ENCODE peak calls at places on chromosomes 5 and 9, in six cellular contexts. N is GM12878, Z is GM12891, M is H1, J is K562, H is HepG2. U is an unnamed sample.

GRCh38 chr9:135033487-135033886 is 54.0 kb upstream of the OLFM1 start:
- DNase-seq in H (no peak), M (no peak), J (no peak), Z (no peak), N (no peak), U (no peak)

GRCh38 chr5:81718300-81718699 is 32.6 kb downstream of the SSBP2 start:
- DNase-seq in N (no peak), J (peak; percentile 12), H (no peak), M (no peak), Z (no peak), U (no peak)

GRCh38 chr5:138466058-138466899 is 1.0 kb downstream of the EGR1 start:
- DNase-seq in Z (no peak), N (no peak), J (peak; percentile 50), H (peak; percentile 84), M (no peak), U (no peak)

GRCh38 chr5:177447611-177448243 is 1.1 kb downstream of the PRR7 start:
- DNase-seq in M (peak; percentile 76), Z (no peak), H (peak; percentile 91), J (peak; percentile 50), N (no peak), U (no peak)

GRCh38 chr5:160230686-160231527 is 1.6 kb downstream of the FABP6 start:
- DNase-seq in J (no peak), M (no peak), Z (no peak), H (no peak), N (peak; percentile 74), U (no peak)

GRCh38 chr5:100840364-100840763 is 62.7 kb downstream of the ST8SIA4 start:
- DNase-seq in N (peak; percentile 81), M (no peak), J (no peak), H (no peak), Z (no peak), U (no peak)

GRCh38 chr9:806285-807156 is 35.0 kb upstream of the DMRT1 start:
- DNase-seq in N (peak; percentile 4), H (peak; percentile 35), J (no peak), Z (no peak), M (no peak), U (no peak)

GRCh38 chr9:8206720-8207119 is 407.1 kb upstream of the DMAC1 start:
- DNase-seq in J (no peak), M (no peak), H (no peak), N (no peak), Z (no peak), U (no peak)

GRCh38 chr5:157431544-157432200 is 28.3 kb upstream of the NIPAL4 start:
- DNase-seq in N (peak; percentile 35), M (no peak), H (peak; percentile 34), J (no peak), Z (no peak), U (peak; percentile 30)

GRCh38 chr5:3214838-3215374 is 380.7 kb upstream of the IRX1 start:
- DNase-seq in Z (no peak), H (no peak), N (no peak), M (no peak), J (no peak), U (no peak)

GRCh38 chr5:45110399-45110798 is 301.7 kb downstream of the MRPS30 start:
- DNase-seq in Z (no peak), N (no peak), J (no peak), M (no peak), H (no peak), U (no peak)

GRCh38 chr9:22141906-22142305 is 132.8 kb upstream of the CDKN2B start:
- DNase-seq in N (no peak), Z (no peak), H (peak; percentile 8), J (no peak), M (no peak), U (no peak)

DNA sequence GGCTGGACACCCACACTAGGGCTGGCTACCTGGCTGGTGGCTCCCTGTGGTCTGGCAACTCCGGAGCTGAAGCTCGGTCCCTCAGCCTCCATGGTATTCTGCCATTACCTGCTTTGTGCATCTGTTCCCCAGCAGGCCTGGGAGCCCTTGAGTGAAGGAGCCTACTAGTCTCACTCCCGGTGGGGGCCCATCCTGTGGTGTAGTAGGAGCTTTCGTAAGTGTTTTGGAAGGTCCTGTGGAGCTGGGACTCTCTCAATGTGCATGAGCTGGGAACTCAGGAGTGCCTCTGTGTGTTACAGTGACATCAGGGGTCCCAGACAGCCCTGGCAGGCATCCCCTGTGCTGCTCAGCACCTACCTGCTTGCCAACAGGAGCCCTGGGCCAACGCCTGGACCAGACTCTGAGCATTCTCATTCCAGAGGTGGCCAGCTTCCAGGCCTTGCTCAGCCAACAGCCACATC is 267.1 kb downstream of the GADD45G start:
- DNase-seq in J (no peak), N (no peak), H (no peak), Z (no peak), M (no peak), U (no peak)
- TF ChIP-seq POLR2A in J (no peak), N (no peak), H (no peak), Z (no peak), M (no peak), U (no peak)

GRCh38 chr5:150492621-150493020 is 15.3 kb upstream of the NDST1 start:
- DNase-seq in N (no peak), Z (no peak), J (no peak), M (no peak), H (no peak), U (no peak)

GRCh38 chr5:150490296-150490669 is 17.6 kb upstream of the NDST1 start:
- DNase-seq in N (no peak), H (no peak), J (no peak), M (no peak), Z (no peak), U (no peak)

GRCh38 chr5:150491876-150492275 is 16.1 kb upstream of the NDST1 start:
- DNase-seq in M (no peak), H (no peak), J (no peak), Z (no peak), N (no peak), U (no peak)

GRCh38 chr5:150489358-150490295 is 18.3 kb upstream of the NDST1 start:
- DNase-seq in N (peak; percentile 56), M (no peak), J (no peak), Z (peak; percentile 74), H (no peak), U (peak; percentile 67)

DNA sequence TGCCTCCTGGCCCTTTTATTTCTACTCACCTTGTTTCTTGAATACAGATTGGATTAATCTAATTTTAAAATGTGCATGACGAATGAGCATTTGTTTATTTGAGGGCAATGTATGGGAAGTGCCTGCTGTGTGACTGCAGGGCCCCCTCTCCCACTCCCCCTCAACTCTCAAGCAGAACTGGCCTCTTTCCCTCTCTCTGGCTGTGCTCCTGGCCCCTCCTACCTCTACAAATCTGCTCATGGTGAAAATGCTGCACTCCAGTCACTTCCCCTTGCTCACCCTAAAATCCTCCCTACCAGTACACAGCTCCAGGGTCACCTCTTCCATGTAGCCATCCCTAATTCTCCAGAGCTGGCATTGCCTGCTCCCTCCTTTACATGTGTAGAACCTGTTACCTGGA is 17.2 kb upstream of the NDST1 start:
- DNase-seq in J (no peak), M (no peak), Z (no peak), N (no peak), H (no peak), U (no peak)
- TF ChIP-seq POLR2AphosphoS5 in J (no peak), M (no peak), Z (no peak), N (no peak), H (no peak), U (no peak)

DNA sequence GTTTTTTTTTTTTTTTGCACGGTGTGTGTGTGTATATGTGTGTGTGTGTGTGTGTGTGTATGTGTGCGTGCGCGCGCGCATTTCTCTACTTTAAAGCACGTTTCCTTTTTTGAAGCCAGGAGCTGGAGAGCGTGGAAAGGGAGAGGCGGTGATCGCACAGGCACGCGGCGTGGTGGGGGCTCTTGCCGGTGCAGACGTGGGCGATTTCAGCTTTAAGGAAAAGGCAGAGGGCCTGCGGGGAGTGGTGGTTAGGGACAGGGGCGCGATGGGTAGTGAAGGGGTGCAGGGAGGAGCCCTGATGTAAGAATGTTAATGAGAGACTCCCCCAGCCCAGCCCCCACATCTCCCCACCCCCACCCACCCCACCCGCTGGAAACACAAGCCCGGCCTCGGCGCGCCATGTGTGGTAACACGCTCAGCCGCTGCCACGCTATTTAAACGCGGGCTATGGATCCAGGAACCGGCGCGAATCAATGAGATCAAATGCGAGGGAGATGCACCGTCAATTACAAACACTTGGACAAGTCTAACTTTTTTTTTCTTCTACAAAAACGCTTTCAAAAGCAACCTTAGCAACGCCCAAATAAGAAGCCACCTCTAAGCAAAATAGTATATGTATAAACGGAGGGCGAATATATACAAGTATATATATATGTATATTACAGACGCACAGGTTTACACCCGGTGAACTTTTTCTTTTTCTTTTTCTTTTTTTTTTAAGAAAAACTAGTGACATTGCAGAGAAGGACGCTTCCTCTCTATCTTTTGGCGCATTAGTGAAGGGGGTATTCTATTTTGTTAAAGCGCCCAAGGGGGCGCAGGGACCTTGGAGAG is at the start of gene NPR3:
- DNase-seq in N (no peak), Z (no peak), H (no peak), J (no peak), M (peak; percentile 51), U (no peak)
- TF ChIP-seq TAF1 in N (no peak), Z (no peak), H (no peak), J (no peak), M (no peak), U (no peak)

GRCh38 chr5:32193591-32193990 is 19.5 kb upstream of the GOLPH3 start:
- DNase-seq in N (no peak), M (no peak), J (no peak), Z (no peak), H (peak; percentile 86), U (no peak)
- TF ChIP-seq POLR2A in N (no peak), M (no peak), J (no peak), Z (no peak), H (no peak), U (no peak)